ENCODE peak calls at places on chromosomes 5 and 9, in five cellular contexts. D is WTC11, X is HepG2, Q is K562, T is GM12878. C is an unnamed sample.

GRCh38 chr9:68705636-68706578 is 867 bp downstream of the PIP5K1B start:
- DNase-seq in X (peak), T (no peak), Q (peak), D (peak), C (peak)

GRCh38 chr5:78533356-78533755 is 115.2 kb downstream of the LHFPL2 start:
- DNase-seq in X (peak), D (no peak), Q (peak), T (no peak), C (no peak)

GRCh38 chr5:35247645-35248034 is 17.4 kb upstream of the PRLR start:
- DNase-seq in T (no peak), D (no peak), X (no peak), Q (no peak), C (no peak)

GRCh38 chr5:24644757-24645156 is at the start of gene CDH10:
- DNase-seq in T (no peak), D (peak), X (no peak), Q (no peak), C (peak)

GRCh38 chr5:176768174-176768970 is 42.0 kb upstream of the UNC5A start:
- DNase-seq in D (no peak), X (no peak), Q (no peak), T (no peak), C (no peak)

GRCh38 chr9:123651273-123651672 is 278.7 kb downstream of the DENND1A start:
- DNase-seq in Q (no peak), T (no peak), X (no peak), D (no peak), C (no peak)

GRCh38 chr5:143433680-143434079 is 30.2 kb upstream of the NR3C1 start:
- DNase-seq in X (no peak), Q (no peak), T (no peak), D (no peak), C (no peak)

GRCh38 chr5:136047858-136048257 is 19.1 kb downstream of the TGFBI start:
- DNase-seq in T (no peak), X (no peak), D (no peak), Q (no peak), C (no peak)

GRCh38 chr9:129584136-129584535 is 36.8 kb downstream of the C9orf50 start:
- DNase-seq in X (peak), Q (peak), T (peak), D (peak), C (peak)

GRCh38 chr9:127370147-127370579 is 26.8 kb upstream of the SLC2A8 start:
- DNase-seq in X (no peak), D (no peak), T (no peak), Q (no peak), C (peak)

GRCh38 chr5:125198270-125198974 is 452.0 kb upstream of the ZNF608 start:
- DNase-seq in D (no peak), T (no peak), Q (no peak), X (no peak), C (no peak)

GRCh38 chr5:74517700-74518099 is 122.8 kb downstream of the ENC1 start:
- DNase-seq in Q (no peak), D (no peak), T (no peak), X (no peak), C (no peak)

GRCh38 chr9:82489579-82489915 is 501.0 kb downstream of the SPATA31D1 start:
- DNase-seq in X (no peak), D (no peak), Q (no peak), T (no peak), C (no peak)

GRCh38 chr5:113128931-113129330 is 152.3 kb downstream of the DCP2 start:
- DNase-seq in X (no peak), Q (no peak), D (no peak), T (no peak), C (no peak)

GRCh38 chr9:136379891-136380290 is 6.4 kb upstream of the CARD9 start:
- DNase-seq in D (no peak), T (no peak), Q (no peak), X (no peak), C (no peak)

GRCh38 chr5:36607114-36607561 is 732 bp downstream of the SLC1A3 start:
- DNase-seq in T (no peak), Q (no peak), X (no peak), D (no peak), C (no peak)

GRCh38 chr5:176647870-176648466 is 684 bp downstream of the TSPAN17 start:
- DNase-seq in X (no peak), D (no peak), Q (peak), T (no peak), C (peak)

GRCh38 chr9:130343445-130343918 is 77.9 kb downstream of the HMCN2 start:
- DNase-seq in D (peak), Q (peak), T (no peak), X (no peak), C (no peak)

GRCh38 chr5:133106761-133107572 is 55.2 kb downstream of the HSPA4 start:
- DNase-seq in T (no peak), Q (no peak), X (no peak), D (no peak), C (no peak)

GRCh38 chr5:24407486-24407885 is 237.3 kb downstream of the CDH10 start:
- DNase-seq in T (no peak), D (no peak), Q (no peak), X (no peak), C (no peak)

GRCh38 chr9:127153484-127153883 is 31.0 kb upstream of the ANGPTL2 start:
- DNase-seq in Q (no peak), T (no peak), D (no peak), X (no peak), C (no peak)

GRCh38 chr5:95712347-95712958 is 18.7 kb upstream of the RHOBTB3 start:
- DNase-seq in T (no peak), D (no peak), Q (peak), X (no peak), C (no peak)

GRCh38 chr9:35835216-35835604 is 6.2 kb downstream of the TMEM8B start:
- DNase-seq in X (no peak), Q (peak), D (peak), T (no peak), C (no peak)

GRCh38 chr5:142324377-142324870 is 397 bp downstream of the SPRY4 start:
- DNase-seq in D (no peak), T (no peak), Q (peak), X (no peak), C (no peak)

GRCh38 chr9:114001794-114002261 is 76.3 kb downstream of the AMBP start:
- DNase-seq in D (no peak), X (no peak), T (no peak), Q (no peak), C (no peak)

DNA sequence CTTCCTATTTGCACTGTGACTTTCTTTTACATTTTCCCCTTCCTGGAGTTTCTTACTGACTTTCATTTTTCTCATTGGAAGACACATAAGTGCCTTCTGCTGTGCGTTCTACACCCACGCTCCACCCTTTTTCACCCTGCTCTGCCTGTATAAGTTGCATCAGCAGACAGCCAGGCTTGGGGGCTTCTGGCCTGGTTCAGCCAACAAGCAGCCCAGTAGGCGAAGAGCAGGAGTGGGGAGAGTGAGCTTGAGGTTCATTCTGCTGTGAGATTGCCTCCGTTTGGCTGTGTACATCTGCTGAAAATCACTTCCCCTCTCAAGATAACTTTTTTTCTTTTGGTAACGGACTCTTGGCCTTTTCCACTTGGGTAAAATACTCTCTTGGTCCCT is 38.4 kb downstream of the RASGRF2 start:
- DNase-seq in X (no peak), D (no peak), T (no peak), Q (no peak), C (no peak)
- TF ChIP-seq ATF2 in X (no peak), D (no peak), T (no peak), Q (no peak), C (no peak)

GRCh38 chr9:70486127-70486526 is 71.7 kb upstream of the KLF9 start:
- DNase-seq in D (no peak), Q (no peak), X (no peak), T (no peak), C (no peak)
- TF ChIP-seq ATF2 in D (no peak), Q (no peak), X (no peak), T (no peak), C (no peak)

DNA sequence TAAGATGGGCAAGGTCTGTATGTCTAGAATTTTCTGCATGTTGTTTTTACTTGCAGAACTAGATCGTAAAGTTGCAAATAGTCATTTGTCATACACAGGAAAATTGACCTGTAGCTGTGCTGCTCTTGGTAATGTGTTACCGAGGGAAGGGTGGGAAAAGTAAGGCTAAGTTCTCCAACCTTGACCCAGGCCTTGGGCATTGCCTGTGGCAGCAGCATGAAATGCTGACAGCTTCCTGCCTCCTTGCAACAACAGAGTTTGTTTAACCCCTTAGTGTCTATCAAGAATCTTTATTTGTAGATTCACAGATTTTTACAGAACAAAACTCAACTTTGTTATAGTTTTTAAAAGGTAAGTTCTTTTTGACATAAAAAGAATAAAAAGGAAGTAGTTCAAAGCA is 48.3 kb downstream of the ERCC6L2 start:
- DNase-seq in D (no peak), T (no peak), X (peak), Q (no peak), C (no peak)
- TF ChIP-seq ATF2 in D (no peak), T (no peak), X (no peak), Q (no peak), C (no peak)

DNA sequence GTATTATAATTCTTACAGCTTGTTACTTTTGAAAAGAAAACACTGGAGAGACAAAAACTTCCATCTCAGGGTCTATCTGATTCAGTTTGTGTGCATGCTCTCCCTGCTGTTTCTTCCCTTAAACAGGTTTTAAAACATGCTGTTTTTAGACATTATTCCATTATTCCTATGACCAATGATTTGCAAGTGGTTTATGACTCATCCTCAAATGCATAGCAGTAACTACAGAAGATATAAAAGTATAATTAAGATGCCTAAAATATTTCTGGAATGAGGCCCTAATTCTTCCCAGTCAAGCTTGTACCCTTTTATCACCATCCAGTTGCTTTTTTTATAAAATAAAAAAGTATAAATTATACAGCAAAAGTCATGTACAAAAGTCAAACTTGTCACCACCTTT is 3.7 kb downstream of the DTWD2 start:
- DNase-seq in D (no peak), T (no peak), Q (no peak), X (no peak), C (no peak)
- TF ChIP-seq ATF2 in D (no peak), T (no peak), Q (no peak), X (no peak), C (no peak)

GRCh38 chr5:72163349-72163983 is 56.2 kb downstream of the MAP1B start:
- DNase-seq in T (no peak), D (no peak), Q (no peak), X (no peak), C (no peak)

GRCh38 chr5:72167790-72168189 is 60.5 kb downstream of the MAP1B start:
- DNase-seq in T (no peak), D (no peak), Q (no peak), X (no peak), C (no peak)

GRCh38 chr5:72170101-72170500 is 62.8 kb downstream of the MAP1B start:
- DNase-seq in T (no peak), Q (no peak), X (no peak), D (no peak), C (no peak)

GRCh38 chr5:72167257-72167656 is 60.0 kb downstream of the MAP1B start:
- DNase-seq in D (no peak), T (no peak), X (no peak), Q (no peak), C (no peak)

GRCh38 chr5:72166070-72166979 is 59.0 kb downstream of the MAP1B start:
- DNase-seq in X (no peak), Q (peak), D (peak), T (no peak), C (no peak)
- TF ChIP-seq ATF2 in X (no peak), Q (no peak), D (no peak), T (no peak), C (no peak)

GRCh38 chr9:70874451-70874850 is 247.0 kb downstream of the TRPM3 start:
- DNase-seq in X (no peak), T (no peak), D (no peak), Q (no peak), C (no peak)

GRCh38 chr9:70865471-70865870 is 255.9 kb downstream of the TRPM3 start:
- DNase-seq in X (no peak), Q (no peak), D (no peak), T (no peak), C (no peak)

GRCh38 chr9:70868044-70868443 is 253.4 kb downstream of the TRPM3 start:
- DNase-seq in X (no peak), T (no peak), D (no peak), Q (no peak), C (no peak)

GRCh38 chr9:70873506-70873905 is 247.9 kb downstream of the TRPM3 start:
- DNase-seq in X (no peak), Q (no peak), D (no peak), T (no peak), C (no peak)

DNA sequence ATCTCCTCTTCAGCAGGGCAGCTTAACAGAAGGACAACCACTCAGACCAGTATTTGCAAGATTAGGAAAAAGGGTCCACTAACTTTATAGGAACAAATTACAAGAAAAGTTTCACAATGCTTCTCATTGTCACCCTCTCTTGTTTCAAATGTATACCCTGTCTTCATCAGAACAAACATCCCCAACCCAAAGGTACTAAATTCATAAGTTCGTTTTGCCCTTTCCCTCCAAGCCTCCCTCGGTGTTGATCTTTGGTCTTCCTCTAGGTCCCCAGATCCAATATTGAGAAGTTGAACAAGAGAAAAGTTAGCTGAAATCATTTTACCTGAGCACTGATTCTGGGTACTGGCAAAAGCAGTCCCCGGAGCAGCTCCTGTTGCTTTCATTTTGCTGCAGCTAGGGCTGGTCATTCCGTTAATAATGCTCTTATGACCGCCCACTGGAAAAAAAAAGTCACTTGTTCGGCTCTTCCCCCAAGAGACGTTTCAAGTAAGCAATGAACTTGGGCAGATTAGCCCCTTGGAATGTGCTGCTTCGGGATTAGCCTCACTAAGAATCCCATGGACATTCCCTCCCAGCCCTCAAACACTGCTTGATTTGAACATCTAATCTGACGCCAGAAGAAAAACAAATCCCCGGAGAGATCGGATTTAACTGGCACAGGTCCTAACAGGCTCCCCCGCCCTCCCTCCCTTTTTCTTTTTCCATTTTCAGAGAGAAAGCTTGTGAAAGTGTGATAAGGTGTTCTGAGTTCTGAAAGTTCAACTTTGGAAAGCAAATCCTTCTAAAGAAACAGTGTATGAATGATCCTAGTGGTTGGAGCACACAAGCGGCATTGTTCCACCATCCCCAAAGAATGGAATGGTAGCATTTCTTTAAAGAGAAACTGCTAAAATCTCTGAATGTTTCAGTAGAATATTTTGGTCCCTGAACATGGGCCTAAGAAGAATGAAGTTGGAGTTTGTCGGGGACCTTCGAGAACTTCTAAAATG is 252.5 kb downstream of the TRPM3 start:
- DNase-seq in Q (no peak), D (no peak), X (no peak), T (no peak), C (no peak)
- TF ChIP-seq ATF2 in Q (no peak), D (no peak), X (no peak), T (no peak), C (no peak)

GRCh38 chr5:89946514-89946913 is 463.0 kb downstream of the CETN3 start:
- DNase-seq in D (no peak), Q (no peak), X (no peak), T (no peak), C (no peak)
- TF ChIP-seq ATF2 in D (no peak), Q (no peak), X (no peak), T (no peak), C (no peak)